ENCODE peak calls at places on chromosomes 13 and 19, in six cellular contexts. C, T, U, N, J and W are unnamed samples.

GRCh38 chr13:51623473-51623872 is 39.2 kb downstream of the WDFY2 start:
- DNase-seq in C (peak), T (no peak), U (peak), N (no peak), J (no peak), W (peak)

GRCh38 chr19:39917561-39918182 is 16.8 kb downstream of the FCGBP start:
- DNase-seq in C (no peak), T (no peak), U (no peak), N (no peak), J (no peak), W (no peak)

GRCh38 chr13:113815151-113816058 is 48.5 kb downstream of the GAS6 start:
- DNase-seq in C (peak), T (no peak), U (peak), N (no peak), J (no peak), W (no peak)

GRCh38 chr13:71580614-71581013 is 286.4 kb downstream of the DACH1 start:
- DNase-seq in C (no peak), T (no peak), U (no peak), N (no peak), J (no peak), W (no peak)

GRCh38 chr19:34365463-34366401 is 736 bp downstream of the GPI start:
- DNase-seq in C (peak), T (peak), U (peak), N (peak), J (peak), W (no peak)

GRCh38 chr19:8050274-8051096 is 2.1 kb upstream of the CCL25 start:
- DNase-seq in C (peak), T (peak), U (peak), N (peak), J (peak), W (peak)

GRCh38 chr19:12996542-12997094 is 1.3 kb downstream of the NFIX start:
- DNase-seq in C (no peak), T (peak), U (peak), N (peak), J (peak), W (no peak)

GRCh38 chr19:28701491-28701890 is 511.5 kb downstream of the UQCRFS1 start:
- DNase-seq in C (no peak), T (no peak), U (peak), N (no peak), J (no peak), W (no peak)

GRCh38 chr13:52738719-52739467 is 727 bp downstream of the CNMD start:
- DNase-seq in C (no peak), T (no peak), U (peak), N (no peak), J (peak), W (no peak)

GRCh38 chr13:21074601-21075302 is 13.4 kb upstream of the LATS2 start:
- DNase-seq in C (peak), T (no peak), U (peak), N (no peak), J (no peak), W (no peak)

GRCh38 chr19:341386-342127 is 3.0 kb downstream of the MIER2 start:
- DNase-seq in C (no peak), T (no peak), U (no peak), N (no peak), J (no peak), W (no peak)

GRCh38 chr19:56071151-56071550 is 49.9 kb downstream of the ZNF787 start:
- DNase-seq in C (peak), T (no peak), U (no peak), N (peak), J (no peak), W (no peak)

GRCh38 chr19:32570081-32570785 is 10.8 kb upstream of the PDCD5 start:
- DNase-seq in C (peak), T (peak), U (peak), N (peak), J (peak), W (peak)

GRCh38 chr13:45196622-45197021 is 4.2 kb downstream of the KCTD4 start:
- DNase-seq in C (no peak), T (no peak), U (peak), N (no peak), J (peak), W (no peak)

GRCh38 chr19:10915511-10916091 is 12.8 kb downstream of the YIPF2 start:
- DNase-seq in C (peak), T (peak), U (peak), N (peak), J (no peak), W (peak)

GRCh38 chr19:29154163-29154562 is 58.8 kb downstream of the UQCRFS1 start:
- DNase-seq in C (no peak), T (no peak), U (no peak), N (no peak), J (no peak), W (no peak)

GRCh38 chr19:56015756-56016155 is 29.2 kb downstream of the NLRP5 start:
- DNase-seq in C (peak), T (no peak), U (peak), N (no peak), J (no peak), W (peak)

GRCh38 chr13:50387124-50387581 is 371.9 kb downstream of the KCNRG start:
- DNase-seq in C (peak), T (peak), U (peak), N (peak), J (peak), W (no peak)

GRCh38 chr13:40667622-40667978 is 1.2 kb upstream of the FOXO1 start:
- DNase-seq in C (no peak), T (no peak), U (no peak), N (no peak), J (peak), W (no peak)

GRCh38 chr19:50679177-50680125 is 30.2 kb downstream of the C19orf81 start:
- DNase-seq in C (peak), T (peak), U (peak), N (peak), J (peak), W (peak)

GRCh38 chr19:41903161-41903953 is 20.4 kb downstream of the ARHGEF1 start:
- DNase-seq in C (no peak), T (no peak), U (no peak), N (no peak), J (no peak), W (no peak)

GRCh38 chr13:114145722-114146121 is 13.3 kb upstream of the RASA3 start:
- DNase-seq in C (no peak), T (no peak), U (no peak), N (no peak), J (no peak), W (no peak)

GRCh38 chr19:16330368-16330801 is 5.8 kb downstream of the KLF2 start:
- DNase-seq in C (peak), T (peak), U (peak), N (no peak), J (peak), W (no peak)

GRCh38 chr19:34662919-34663318 is 14.0 kb downstream of the SCGB2B2 start:
- DNase-seq in C (peak), T (no peak), U (peak), N (peak), J (no peak), W (peak)

GRCh38 chr13:19663416-19663979 is 30.0 kb downstream of the MPHOSPH8 start:
- DNase-seq in C (no peak), T (no peak), U (no peak), N (no peak), J (no peak), W (no peak)

GRCh38 chr19:5068251-5069090 is 99.6 kb downstream of the KDM4B start:
- DNase-seq in C (no peak), T (no peak), U (no peak), N (no peak), J (no peak), W (no peak)

GRCh38 chr19:14661372-14661924 is 13.2 kb downstream of the ADGRE3 start:
- DNase-seq in C (peak), T (no peak), U (no peak), N (no peak), J (no peak), W (no peak)

GRCh38 chr13:113781571-113781970 is 22.5 kb downstream of the TMEM255B start:
- DNase-seq in C (no peak), T (no peak), U (no peak), N (no peak), J (no peak), W (no peak)

GRCh38 chr19:43723588-43723987 is 7.7 kb downstream of the IRGC start:
- DNase-seq in C (no peak), T (no peak), U (peak), N (no peak), J (no peak), W (no peak)

GRCh38 chr13:33509642-33510229 is 224.2 kb upstream of the STARD13 start:
- DNase-seq in C (no peak), T (no peak), U (peak), N (no peak), J (peak), W (no peak)

GRCh38 chr13:48397744-48398143 is 15.2 kb downstream of the LPAR6 start:
- DNase-seq in C (no peak), T (no peak), U (no peak), N (no peak), J (no peak), W (no peak)

GRCh38 chr19:855142-855541 is 3.0 kb downstream of the ELANE start:
- DNase-seq in C (no peak), T (no peak), U (no peak), N (no peak), J (no peak), W (no peak)

GRCh38 chr19:4557186-4557970 is 2.1 kb downstream of the SEMA6B start:
- DNase-seq in C (no peak), T (no peak), U (no peak), N (peak), J (no peak), W (no peak)

GRCh38 chr19:46124638-46125115 is at the start of gene IGFL3:
- DNase-seq in C (peak), T (no peak), U (peak), N (no peak), J (no peak), W (no peak)

GRCh38 chr19:56637976-56638555 is 4.9 kb upstream of the SMIM17 start:
- DNase-seq in C (peak), T (no peak), U (peak), N (no peak), J (peak), W (peak)

GRCh38 chr13:23636360-23636759 is 66.1 kb downstream of the TNFRSF19 start:
- DNase-seq in C (no peak), T (no peak), U (no peak), N (no peak), J (no peak), W (no peak)

GRCh38 chr13:23632741-23633140 is 62.5 kb downstream of the TNFRSF19 start:
- DNase-seq in C (no peak), T (no peak), U (no peak), N (no peak), J (no peak), W (no peak)

GRCh38 chr13:23637813-23638212 is 67.6 kb downstream of the TNFRSF19 start:
- DNase-seq in C (no peak), T (no peak), U (peak), N (no peak), J (no peak), W (no peak)

GRCh38 chr13:23631676-23632622 is 61.7 kb downstream of the TNFRSF19 start:
- DNase-seq in C (no peak), T (no peak), U (no peak), N (no peak), J (no peak), W (no peak)

DNA sequence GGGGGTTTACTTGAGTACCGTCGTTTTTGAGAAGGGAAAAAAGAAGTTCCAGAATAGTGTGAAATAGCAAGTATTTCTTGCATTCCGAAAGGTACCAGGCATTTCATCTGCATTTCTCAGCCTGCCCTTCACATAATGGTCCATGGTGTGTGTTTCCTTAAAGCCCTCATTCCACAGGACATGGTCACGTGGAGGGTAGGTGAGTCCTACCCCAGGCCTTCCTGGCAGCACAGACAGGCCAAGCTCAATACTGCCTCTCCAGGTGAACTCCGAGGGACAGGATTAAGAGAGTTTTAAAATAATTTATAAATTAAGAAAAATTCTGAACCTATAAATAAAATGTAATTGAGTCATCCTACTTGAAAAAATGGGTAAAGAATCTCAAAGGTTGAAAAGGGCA is 64.7 kb downstream of the TNFRSF19 start:
- DNase-seq in C (no peak), T (no peak), U (no peak), N (no peak), J (no peak), W (no peak)
- TF ChIP-seq CTCF in C (no peak), T (no peak), U (no peak), N (no peak), J (no peak), W (no peak)

GRCh38 chr19:3109491-3109890 is 15.3 kb downstream of the GNA11 start:
- DNase-seq in C (no peak), T (no peak), U (no peak), N (no peak), J (no peak), W (no peak)
- H3K4me3 ChIP-seq in C (no peak), T (no peak), U (no peak), N (no peak), J (no peak), W (no peak)

DNA sequence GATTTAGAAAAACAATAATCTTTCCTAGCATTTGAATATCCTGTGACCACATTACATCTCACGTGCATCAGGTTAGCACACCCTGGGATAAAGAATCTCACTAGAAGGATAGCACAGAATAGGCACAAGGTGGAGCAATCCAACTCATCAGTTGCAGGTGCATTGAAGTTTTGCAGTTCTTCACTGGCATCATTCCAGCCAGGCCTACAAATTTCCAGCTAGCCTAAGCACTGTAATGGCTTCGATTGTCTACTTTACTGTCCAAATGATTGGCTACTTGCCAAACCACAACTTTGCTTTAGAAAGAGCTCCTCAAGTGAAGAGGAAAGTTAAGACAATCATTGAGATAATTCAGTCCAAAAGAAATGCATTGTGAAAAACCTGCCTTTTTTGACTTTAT is 89.5 kb downstream of the SPRY2 start:
- DNase-seq in C (peak), T (no peak), U (peak), N (no peak), J (peak), W (peak)
- TF ChIP-seq CTCF in C (no peak), T (no peak), U (no peak), N (no peak), J (no peak), W (no peak)

GRCh38 chr19:48443262-48443661 is 2.5 kb upstream of the GRWD1 start:
- DNase-seq in C (peak), T (no peak), U (peak), N (no peak), J (peak), W (no peak)
- H3K4me3 ChIP-seq in C (no peak), T (peak), U (no peak), N (no peak), J (peak), W (no peak)

DNA sequence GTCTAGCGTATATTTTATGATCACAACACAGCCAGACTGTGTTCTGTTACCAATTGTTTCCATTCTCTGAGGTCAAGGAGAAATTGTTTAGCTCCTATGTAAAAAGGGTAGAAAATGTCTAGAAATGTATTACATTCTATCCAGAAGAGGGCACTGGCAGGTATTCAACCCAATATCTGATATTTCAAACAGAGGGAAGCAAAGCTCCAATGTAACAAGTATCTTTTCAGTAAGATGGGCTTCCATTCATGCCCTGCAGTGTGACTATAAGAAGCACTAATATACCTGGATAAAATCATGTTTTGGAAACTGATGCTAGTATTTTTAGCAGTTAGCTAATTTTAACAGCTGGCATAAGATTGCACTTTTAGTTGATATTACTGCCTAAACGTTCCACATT is 312.7 kb downstream of the FGF14 start:
- DNase-seq in C (no peak), T (no peak), U (peak), N (no peak), J (no peak), W (no peak)
- TF ChIP-seq CTCF in C (no peak), T (no peak), U (no peak), N (peak), J (no peak), W (no peak)

GRCh38 chr19:20078696-20079095 is 896 bp downstream of the ZNF90 start:
- DNase-seq in C (peak), T (no peak), U (peak), N (peak), J (peak), W (no peak)

GRCh38 chr19:20077791-20078463 is at the start of gene ZNF90:
- DNase-seq in C (peak), T (peak), U (peak), N (peak), J (peak), W (peak)

DNA sequence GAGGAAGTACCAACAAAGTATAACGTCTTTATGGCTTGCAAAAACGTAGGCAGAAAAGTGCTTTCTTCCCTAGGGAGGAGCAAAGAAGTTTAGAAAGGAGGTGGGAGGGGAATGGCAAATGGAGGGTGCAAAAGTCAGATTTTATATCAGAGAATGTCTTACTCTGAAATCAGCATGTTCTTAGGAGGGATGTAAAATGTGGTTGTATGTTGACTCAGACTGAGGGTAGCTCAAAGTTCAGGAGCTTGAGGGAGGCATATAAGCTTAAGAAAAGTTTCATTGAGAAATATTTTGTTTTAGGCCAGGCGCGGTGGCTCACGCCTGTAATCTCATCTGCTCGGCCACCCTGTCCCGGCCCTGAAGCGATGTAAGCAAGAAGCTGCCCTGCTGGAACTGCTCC is 1.7 kb downstream of the ZNF90 start:
- DNase-seq in C (peak), T (no peak), U (peak), N (no peak), J (no peak), W (no peak)
- H3K4me3 ChIP-seq in C (peak), T (no peak), U (peak), N (no peak), J (no peak), W (no peak)